ENCODE peak calls at places on chromosomes 5 and 9, in eight cellular contexts. One of them, this sample, is unnamed.

GRCh38 chr9:96062051-96062450 is 186.6 kb downstream of the ERCC6L2 start:
- DNase-seq in IMR-90: no peak
- DNase-seq in adrenal gland: no peak
- DNase-seq in brain microvascular endothelial cell: no peak
- DNase-seq in CD8-positive, alpha-beta T cell: no peak
- DNase-seq in omental fat pad: no peak
- DNase-seq in BE2C: no peak
- DNase-seq in GM23338: no peak
- DNase-seq in this sample: no peak

GRCh38 chr9:125262217-125262991 is 778 bp downstream of the GAPVD1 start:
- DNase-seq in IMR-90: no peak
- DNase-seq in adrenal gland: no peak
- DNase-seq in brain microvascular endothelial cell: no peak
- DNase-seq in CD8-positive, alpha-beta T cell: no peak
- DNase-seq in omental fat pad: no peak
- DNase-seq in BE2C: peak; percentile 51
- DNase-seq in GM23338: no peak
- DNase-seq in this sample: no peak

GRCh38 chr5:37815913-37816312 is 23.9 kb downstream of the GDNF start:
- DNase-seq in IMR-90: no peak
- DNase-seq in adrenal gland: no peak
- DNase-seq in brain microvascular endothelial cell: no peak
- DNase-seq in CD8-positive, alpha-beta T cell: no peak
- DNase-seq in omental fat pad: no peak
- DNase-seq in BE2C: no peak
- DNase-seq in GM23338: no peak
- DNase-seq in this sample: no peak

GRCh38 chr9:137671721-137672120 is 52.9 kb downstream of the EHMT1 start:
- DNase-seq in IMR-90: no peak
- DNase-seq in adrenal gland: no peak
- DNase-seq in brain microvascular endothelial cell: no peak
- DNase-seq in CD8-positive, alpha-beta T cell: no peak
- DNase-seq in omental fat pad: no peak
- DNase-seq in BE2C: no peak
- DNase-seq in GM23338: no peak
- DNase-seq in this sample: no peak

GRCh38 chr5:91151947-91152346 is 231.2 kb downstream of the ARRDC3 start:
- DNase-seq in IMR-90: peak; percentile 90
- DNase-seq in adrenal gland: peak; percentile 79
- DNase-seq in brain microvascular endothelial cell: peak; percentile 83
- DNase-seq in CD8-positive, alpha-beta T cell: no peak
- DNase-seq in omental fat pad: peak; percentile 30
- DNase-seq in BE2C: no peak
- DNase-seq in GM23338: peak; percentile 28
- DNase-seq in this sample: no peak

GRCh38 chr9:105646879-105647594 is 15.2 kb upstream of the TAL2 start:
- DNase-seq in IMR-90: no peak
- DNase-seq in adrenal gland: no peak
- DNase-seq in brain microvascular endothelial cell: no peak
- DNase-seq in CD8-positive, alpha-beta T cell: no peak
- DNase-seq in omental fat pad: no peak
- DNase-seq in BE2C: peak; percentile 59
- DNase-seq in GM23338: no peak
- DNase-seq in this sample: no peak

GRCh38 chr5:110790673-110791072 is 51.9 kb downstream of the SLC25A46 start:
- DNase-seq in IMR-90: peak; percentile 82
- DNase-seq in adrenal gland: no peak
- DNase-seq in brain microvascular endothelial cell: peak; percentile 68
- DNase-seq in CD8-positive, alpha-beta T cell: no peak
- DNase-seq in omental fat pad: no peak
- DNase-seq in BE2C: no peak
- DNase-seq in GM23338: no peak
- DNase-seq in this sample: no peak

GRCh38 chr5:2029206-2029605 is 146.5 kb upstream of the IRX4 start:
- DNase-seq in IMR-90: no peak
- DNase-seq in adrenal gland: no peak
- DNase-seq in brain microvascular endothelial cell: no peak
- DNase-seq in CD8-positive, alpha-beta T cell: no peak
- DNase-seq in omental fat pad: no peak
- DNase-seq in BE2C: no peak
- DNase-seq in GM23338: no peak
- DNase-seq in this sample: no peak

GRCh38 chr5:148523139-148523538 is 131.2 kb downstream of the HTR4 start:
- DNase-seq in IMR-90: no peak
- DNase-seq in adrenal gland: no peak
- DNase-seq in brain microvascular endothelial cell: no peak
- DNase-seq in CD8-positive, alpha-beta T cell: no peak
- DNase-seq in omental fat pad: no peak
- DNase-seq in BE2C: no peak
- DNase-seq in GM23338: peak; percentile 45
- DNase-seq in this sample: no peak

GRCh38 chr5:124154714-124155113 is 591.7 kb downstream of the ZNF608 start:
- DNase-seq in IMR-90: no peak
- DNase-seq in adrenal gland: no peak
- DNase-seq in brain microvascular endothelial cell: no peak
- DNase-seq in CD8-positive, alpha-beta T cell: no peak
- DNase-seq in omental fat pad: no peak
- DNase-seq in BE2C: no peak
- DNase-seq in GM23338: peak; percentile 7
- DNase-seq in this sample: no peak

GRCh38 chr9:22452415-22453010 is 5.9 kb downstream of the DMRTA1 start:
- DNase-seq in IMR-90: peak; percentile 31
- DNase-seq in adrenal gland: peak; percentile 19
- DNase-seq in brain microvascular endothelial cell: peak; percentile 61
- DNase-seq in CD8-positive, alpha-beta T cell: peak; percentile 28
- DNase-seq in omental fat pad: peak; percentile 35
- DNase-seq in BE2C: peak; percentile 20
- DNase-seq in GM23338: peak; percentile 68
- DNase-seq in this sample: peak; percentile 63

GRCh38 chr5:159049844-159050318 is 49.8 kb downstream of the EBF1 start:
- DNase-seq in IMR-90: peak; percentile 57
- DNase-seq in adrenal gland: no peak
- DNase-seq in brain microvascular endothelial cell: peak; percentile 53
- DNase-seq in CD8-positive, alpha-beta T cell: no peak
- DNase-seq in omental fat pad: no peak
- DNase-seq in BE2C: no peak
- DNase-seq in GM23338: peak; percentile 51
- DNase-seq in this sample: no peak

GRCh38 chr9:20526500-20527319 is 95.6 kb downstream of the MLLT3 start:
- DNase-seq in IMR-90: peak; percentile 44
- DNase-seq in adrenal gland: no peak
- DNase-seq in brain microvascular endothelial cell: peak; percentile 13
- DNase-seq in CD8-positive, alpha-beta T cell: no peak
- DNase-seq in omental fat pad: no peak
- DNase-seq in BE2C: no peak
- DNase-seq in GM23338: peak; percentile 52
- DNase-seq in this sample: no peak

GRCh38 chr9:84170521-84171141 is 169.9 kb downstream of the SLC28A3 start:
- DNase-seq in IMR-90: peak; percentile 98
- DNase-seq in adrenal gland: peak; percentile 36
- DNase-seq in brain microvascular endothelial cell: peak; percentile 96
- DNase-seq in CD8-positive, alpha-beta T cell: no peak
- DNase-seq in omental fat pad: no peak
- DNase-seq in BE2C: peak; percentile 40
- DNase-seq in GM23338: peak; percentile 33
- DNase-seq in this sample: peak; percentile 95
- TF ChIP-seq CTCF in IMR-90: peak; percentile 13
- TF ChIP-seq CTCF in adrenal gland: no peak
- TF ChIP-seq CTCF in brain microvascular endothelial cell: peak; percentile 32
- TF ChIP-seq CTCF in CD8-positive, alpha-beta T cell: no peak
- TF ChIP-seq CTCF in omental fat pad: no peak
- TF ChIP-seq CTCF in BE2C: no peak
- TF ChIP-seq CTCF in GM23338: no peak
- TF ChIP-seq CTCF in this sample: no peak

GRCh38 chr9:129719135-129719534 is 33.7 kb downstream of the PTGES start:
- DNase-seq in IMR-90: no peak
- DNase-seq in adrenal gland: no peak
- DNase-seq in brain microvascular endothelial cell: no peak
- DNase-seq in CD8-positive, alpha-beta T cell: no peak
- DNase-seq in omental fat pad: no peak
- DNase-seq in BE2C: no peak
- DNase-seq in GM23338: peak; percentile 81
- DNase-seq in this sample: no peak

GRCh38 chr9:129722913-129723312 is 29.9 kb downstream of the PTGES start:
- DNase-seq in IMR-90: no peak
- DNase-seq in adrenal gland: no peak
- DNase-seq in brain microvascular endothelial cell: no peak
- DNase-seq in CD8-positive, alpha-beta T cell: no peak
- DNase-seq in omental fat pad: no peak
- DNase-seq in BE2C: no peak
- DNase-seq in GM23338: no peak
- DNase-seq in this sample: no peak

GRCh38 chr9:129718647-129719046 is 34.2 kb downstream of the PTGES start:
- DNase-seq in IMR-90: no peak
- DNase-seq in adrenal gland: no peak
- DNase-seq in brain microvascular endothelial cell: no peak
- DNase-seq in CD8-positive, alpha-beta T cell: no peak
- DNase-seq in omental fat pad: no peak
- DNase-seq in BE2C: no peak
- DNase-seq in GM23338: no peak
- DNase-seq in this sample: no peak

GRCh38 chr9:129720181-129720864 is 32.5 kb downstream of the PTGES start:
- DNase-seq in IMR-90: no peak
- DNase-seq in adrenal gland: no peak
- DNase-seq in brain microvascular endothelial cell: no peak
- DNase-seq in CD8-positive, alpha-beta T cell: no peak
- DNase-seq in omental fat pad: no peak
- DNase-seq in BE2C: peak; percentile 56
- DNase-seq in GM23338: peak; percentile 91
- DNase-seq in this sample: peak; percentile 45

DNA sequence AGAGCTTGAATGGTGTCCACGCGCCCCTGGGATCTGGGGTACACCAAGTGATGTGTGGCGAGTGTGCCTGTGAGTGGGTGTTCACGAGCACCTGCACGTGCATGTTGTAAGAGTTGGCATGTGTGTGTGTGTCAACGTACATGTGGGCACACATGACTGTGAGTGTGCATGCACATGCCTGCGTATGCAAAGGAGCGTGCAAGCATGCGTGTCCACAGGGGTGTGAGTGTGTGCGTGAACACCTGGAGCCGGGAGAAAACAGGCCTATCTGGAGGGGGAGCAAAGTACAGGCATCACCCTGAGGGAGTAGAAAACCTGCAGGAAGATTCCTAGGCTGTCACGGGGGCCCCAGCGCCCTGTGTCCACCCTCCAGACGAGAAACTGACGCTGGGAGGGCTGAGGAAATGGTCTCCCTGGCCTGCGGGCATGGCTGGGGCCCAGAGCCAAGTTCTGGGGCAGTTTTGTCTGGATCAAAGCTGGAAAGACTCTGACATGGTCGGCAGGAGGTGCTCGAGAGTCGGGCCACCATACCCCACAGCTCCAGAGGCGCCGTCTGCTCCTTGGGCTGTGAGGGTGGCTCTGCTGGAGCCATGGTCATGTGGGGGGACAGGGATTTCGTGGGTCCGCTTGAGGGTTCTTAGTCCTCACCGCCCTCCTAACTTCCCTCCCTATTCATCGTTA is 31.8 kb downstream of the PTGES start:
- DNase-seq in IMR-90: no peak
- DNase-seq in adrenal gland: no peak
- DNase-seq in brain microvascular endothelial cell: no peak
- DNase-seq in CD8-positive, alpha-beta T cell: no peak
- DNase-seq in omental fat pad: no peak
- DNase-seq in BE2C: peak; percentile 51
- DNase-seq in GM23338: peak; percentile 34
- DNase-seq in this sample: no peak
- TF ChIP-seq CTCF in IMR-90: no peak
- TF ChIP-seq CTCF in adrenal gland: no peak
- TF ChIP-seq CTCF in brain microvascular endothelial cell: peak; percentile 30
- TF ChIP-seq CTCF in CD8-positive, alpha-beta T cell: no peak
- TF ChIP-seq CTCF in omental fat pad: no peak
- TF ChIP-seq CTCF in BE2C: peak; percentile 46
- TF ChIP-seq CTCF in GM23338: peak; percentile 48
- TF ChIP-seq CTCF in this sample: peak; percentile 49

DNA sequence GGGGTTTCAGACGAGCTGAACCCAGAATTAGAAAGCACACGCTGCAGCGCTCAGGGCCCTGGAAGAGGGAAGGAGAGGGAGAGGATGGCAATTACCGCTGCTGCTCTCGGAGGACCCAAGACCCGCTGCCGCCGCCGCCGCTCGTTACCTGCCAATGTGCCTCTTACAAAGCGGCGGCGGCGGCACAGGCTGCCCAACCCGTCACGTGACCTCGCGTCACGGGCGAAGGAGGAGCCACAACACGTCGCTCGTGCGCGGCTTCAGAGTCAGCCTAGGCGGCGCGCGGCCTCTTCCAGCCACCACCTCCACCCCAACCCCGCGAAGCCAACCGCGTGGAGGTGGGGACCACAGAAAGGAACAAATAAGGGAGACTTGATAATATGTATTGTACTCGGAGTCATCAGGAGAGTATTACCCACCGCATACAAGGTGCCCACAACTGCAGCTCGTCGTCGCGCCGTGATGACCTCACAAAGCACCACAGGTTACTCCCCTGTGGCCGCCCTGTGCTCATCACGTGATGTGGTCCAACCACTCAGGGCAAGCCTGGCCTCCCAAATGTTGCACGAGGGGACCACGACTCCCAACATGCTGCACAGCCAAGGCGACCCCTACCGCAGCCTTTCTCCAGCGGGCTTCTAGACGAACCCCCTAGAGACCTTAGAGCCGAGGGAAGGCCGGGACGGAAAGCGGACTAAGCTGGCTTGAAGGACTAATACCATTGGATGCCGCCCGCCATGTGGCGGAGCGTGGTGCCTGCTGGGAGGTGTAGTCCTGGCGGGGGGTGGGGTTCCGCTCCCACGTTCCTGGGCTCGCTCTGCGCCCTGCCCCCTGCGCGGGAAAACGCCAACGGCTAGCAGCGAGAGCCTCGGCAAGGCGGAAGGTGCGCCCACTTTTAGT is at the start of gene UBAP2:
- DNase-seq in IMR-90: peak; percentile 97
- DNase-seq in adrenal gland: peak; percentile 99
- DNase-seq in brain microvascular endothelial cell: peak; percentile 98
- DNase-seq in CD8-positive, alpha-beta T cell: peak; percentile 96
- DNase-seq in omental fat pad: peak; percentile 99
- DNase-seq in BE2C: peak; percentile 98
- DNase-seq in GM23338: peak; percentile 98
- DNase-seq in this sample: peak; percentile 95
- TF ChIP-seq CTCF in IMR-90: peak; percentile 7
- TF ChIP-seq CTCF in adrenal gland: no peak
- TF ChIP-seq CTCF in brain microvascular endothelial cell: no peak
- TF ChIP-seq CTCF in CD8-positive, alpha-beta T cell: no peak
- TF ChIP-seq CTCF in omental fat pad: no peak
- TF ChIP-seq CTCF in BE2C: no peak
- TF ChIP-seq CTCF in GM23338: no peak
- TF ChIP-seq CTCF in this sample: no peak

GRCh38 chr5:15948225-15948624 is 231.4 kb downstream of the MARCHF11 start:
- DNase-seq in IMR-90: peak; percentile 8
- DNase-seq in adrenal gland: no peak
- DNase-seq in brain microvascular endothelial cell: no peak
- DNase-seq in CD8-positive, alpha-beta T cell: no peak
- DNase-seq in omental fat pad: no peak
- DNase-seq in BE2C: no peak
- DNase-seq in GM23338: no peak
- DNase-seq in this sample: no peak
- TF ChIP-seq CTCF in IMR-90: no peak
- TF ChIP-seq CTCF in adrenal gland: no peak
- TF ChIP-seq CTCF in brain microvascular endothelial cell: no peak
- TF ChIP-seq CTCF in CD8-positive, alpha-beta T cell: no peak
- TF ChIP-seq CTCF in omental fat pad: no peak
- TF ChIP-seq CTCF in BE2C: no peak
- TF ChIP-seq CTCF in GM23338: peak; percentile 34
- TF ChIP-seq CTCF in this sample: no peak

GRCh38 chr5:178590141-178590923 is at the start of gene COL23A1:
- DNase-seq in IMR-90: peak; percentile 43
- DNase-seq in adrenal gland: peak; percentile 36
- DNase-seq in brain microvascular endothelial cell: peak; percentile 46
- DNase-seq in CD8-positive, alpha-beta T cell: peak; percentile 53
- DNase-seq in omental fat pad: no peak
- DNase-seq in BE2C: peak; percentile 82
- DNase-seq in GM23338: peak; percentile 86
- DNase-seq in this sample: peak; percentile 76
- TF ChIP-seq CTCF in IMR-90: peak; percentile 61
- TF ChIP-seq CTCF in adrenal gland: no peak
- TF ChIP-seq CTCF in brain microvascular endothelial cell: peak; percentile 81
- TF ChIP-seq CTCF in CD8-positive, alpha-beta T cell: peak; percentile 62
- TF ChIP-seq CTCF in omental fat pad: no peak
- TF ChIP-seq CTCF in BE2C: peak; percentile 92
- TF ChIP-seq CTCF in GM23338: peak; percentile 94
- TF ChIP-seq CTCF in this sample: peak; percentile 74

This sample was measured in glutamatergic neuron.